ENCODE peak calls at places on chromosome 1, in five cellular contexts. K, I, P, Q and W are unnamed samples.

GRCh38 chr1:167472729-167473529 is 45.4 kb downstream of the CD247 start:
- DNase-seq in K (no peak), I (no peak), P (no peak), Q (no peak), W (no peak)

GRCh38 chr1:7250826-7251800 is 465.9 kb downstream of the CAMTA1 start:
- DNase-seq in K (no peak), I (no peak), P (no peak), Q (no peak), W (no peak)

GRCh38 chr1:208324005-208324404 is 79.8 kb upstream of the PLXNA2 start:
- DNase-seq in K (no peak), I (no peak), P (no peak), Q (no peak), W (no peak)

GRCh38 chr1:149962736-149963135 is 26.1 kb upstream of the MTMR11 start:
- DNase-seq in K (no peak), I (no peak), P (no peak), Q (no peak), W (no peak)

GRCh38 chr1:233045591-233045990 is 95.2 kb downstream of the NTPCR start:
- DNase-seq in K (no peak), I (no peak), P (no peak), Q (no peak), W (no peak)

GRCh38 chr1:170664828-170665617 is 1.1 kb downstream of the PRRX1 start:
- DNase-seq in K (peak), I (no peak), P (no peak), Q (no peak), W (no peak)

GRCh38 chr1:194225781-194226180 is 1039.4 kb upstream of the B3GALT2 start:
- DNase-seq in K (no peak), I (peak), P (no peak), Q (no peak), W (no peak)

GRCh38 chr1:87084247-87084836 is 169.9 kb downstream of the HS2ST1 start:
- DNase-seq in K (no peak), I (peak), P (no peak), Q (no peak), W (no peak)

GRCh38 chr1:201085902-201086735 is 26.1 kb downstream of the CACNA1S start:
- DNase-seq in K (peak), I (peak), P (peak), Q (peak), W (no peak)

GRCh38 chr1:89843279-89844121 is 22.7 kb downstream of the LRRC8D start:
- DNase-seq in K (peak), I (peak), P (peak), Q (peak), W (peak)